ENCODE peak calls at places on chromosomes 16 and 17, in six cellular contexts. H is thoracic aorta, D is sigmoid colon, X is neural progenitor cell, N is adipocyte, Z is AG04450. W is an unnamed sample.
A peak's percentile ranks its signal among the peaks of the same experiment; 100 is the strongest.

GRCh38 chr17:71115669-71115972 is 946.3 kb downstream of the KCNJ2 start:
- DNase-seq in N (no peak), H (no peak), Z (no peak), X (no peak), D (no peak), W (peak; percentile 36)

GRCh38 chr16:71600822-71601221 is 23.9 kb upstream of the TAT start:
- DNase-seq in X (no peak), Z (no peak), N (no peak), D (no peak), H (no peak), W (no peak)

GRCh38 chr16:27879601-27880247 is 183.8 kb downstream of the GSG1L start:
- DNase-seq in Z (no peak), X (no peak), H (no peak), D (no peak), N (no peak), W (no peak)

GRCh38 chr17:74768069-74768762 is 7.9 kb downstream of the NAT9 start:
- DNase-seq in D (peak; percentile 81), X (no peak), H (peak; percentile 79), N (no peak), Z (no peak), W (peak; percentile 43)

GRCh38 chr16:75097941-75098897 is 18.4 kb downstream of the LDHD start:
- DNase-seq in N (no peak), H (no peak), X (no peak), D (no peak), Z (no peak), W (no peak)

GRCh38 chr16:15899538-15900100 is 11.2 kb upstream of the CEP20 start:
- DNase-seq in H (no peak), N (peak; percentile 57), X (no peak), Z (peak; percentile 66), D (no peak), W (peak; percentile 80)

GRCh38 chr17:54992797-54993639 is 24.5 kb downstream of the STXBP4 start:
- DNase-seq in X (peak; percentile 63), D (no peak), H (no peak), N (peak; percentile 81), Z (no peak), W (peak; percentile 76)

GRCh38 chr17:20026960-20027359 is 17.8 kb downstream of the SPECC1 start:
- DNase-seq in N (no peak), H (no peak), Z (no peak), D (no peak), X (no peak), W (no peak)

GRCh38 chr17:70916469-70916868 is 747.1 kb downstream of the KCNJ2 start:
- DNase-seq in N (no peak), D (no peak), H (no peak), X (no peak), Z (no peak), W (no peak)

GRCh38 chr17:75521951-75522727 is 3.4 kb upstream of the LLGL2 start:
- DNase-seq in N (no peak), X (no peak), D (no peak), H (no peak), Z (no peak), W (no peak)

GRCh38 chr16:14525021-14525420 is 105.0 kb downstream of the PARN start:
- DNase-seq in D (no peak), Z (no peak), X (no peak), N (no peak), H (no peak), W (no peak)

GRCh38 chr17:17035920-17036319 is 6.3 kb upstream of the MPRIP start:
- DNase-seq in D (no peak), H (no peak), Z (no peak), N (no peak), X (no peak), W (no peak)

GRCh38 chr16:69711115-69711740 is 15.1 kb downstream of the NQO1 start:
- DNase-seq in N (peak; percentile 26), X (no peak), H (peak; percentile 65), Z (peak; percentile 56), D (no peak), W (peak; percentile 78)

GRCh38 chr17:58273453-58274104 is 7.2 kb downstream of the MPO start:
- DNase-seq in Z (no peak), H (no peak), X (no peak), N (no peak), D (no peak), W (no peak)

GRCh38 chr16:28298511-28298878 is 6.2 kb downstream of the SBK1 start:
- DNase-seq in H (no peak), Z (no peak), X (peak; percentile 62), D (no peak), N (no peak), W (no peak)

GRCh38 chr16:65751622-65752598 is 614.6 kb upstream of the CDH5 start:
- DNase-seq in D (no peak), H (no peak), N (peak; percentile 13), X (no peak), Z (no peak), W (peak; percentile 34)

GRCh38 chr17:78748730-78749317 is 33.2 kb downstream of the CYTH1 start:
- DNase-seq in D (peak; percentile 85), Z (no peak), X (no peak), N (peak; percentile 58), H (no peak), W (peak; percentile 56)

GRCh38 chr17:4368341-4368740 is 1.9 kb upstream of the UBE2G1 start:
- DNase-seq in D (peak; percentile 39), H (no peak), N (no peak), Z (no peak), X (no peak), W (no peak)

GRCh38 chr16:3461120-3461519 is 17.6 kb downstream of the NAA60 start:
- DNase-seq in H (no peak), N (no peak), X (peak; percentile 68), Z (no peak), D (no peak), W (no peak)

GRCh38 chr17:75704963-75705875 is 16.0 kb upstream of the ITGB4 start:
- DNase-seq in D (no peak), Z (no peak), N (no peak), H (no peak), X (no peak), W (no peak)

GRCh38 chr17:27323538-27324212 is 29.8 kb downstream of the WSB1 start:
- DNase-seq in X (no peak), H (peak; percentile 21), N (peak; percentile 65), D (peak; percentile 86), Z (no peak), W (peak; percentile 79)

GRCh38 chr17:5758651-5759050 is 174.3 kb upstream of the NLRP1 start:
- DNase-seq in D (no peak), Z (no peak), H (no peak), X (peak; percentile 39), N (no peak), W (peak; percentile 59)

GRCh38 chr17:59300941-59301340 is 30.5 kb upstream of the YPEL2 start:
- DNase-seq in H (no peak), N (no peak), Z (no peak), D (no peak), X (no peak), W (no peak)

GRCh38 chr17:28745052-28745776 is 1.4 kb downstream of the TRAF4 start:
- DNase-seq in H (no peak), X (peak; percentile 85), N (peak; percentile 74), D (peak; percentile 83), Z (no peak), W (peak; percentile 76)

GRCh38 chr17:30369995-30370394 is 8.7 kb upstream of the CPD start:
- DNase-seq in H (no peak), X (no peak), D (no peak), Z (no peak), N (no peak), W (no peak)

GRCh38 chr17:45906237-45906636 is 11.9 kb downstream of the MAPT start:
- DNase-seq in N (no peak), X (no peak), Z (no peak), D (no peak), H (no peak), W (no peak)
- H3K4me3 ChIP-seq in N (no peak overlapping the region), X (no peak overlapping the region), Z (no peak overlapping the region), D (no peak overlapping the region), H (no peak overlapping the region), W (no peak overlapping the region)

GRCh38 chr17:41579484-41580243 is 7.0 kb downstream of the KRT14 start:
- DNase-seq in X (peak; percentile 91), H (peak; percentile 57), D (peak; percentile 69), N (peak; percentile 54), Z (peak; percentile 6), W (peak; percentile 82)
- H3K4me3 ChIP-seq in X (no peak overlapping the region), H (peak overlapping the region; percentile 60), D (no peak overlapping the region), N (no peak overlapping the region), Z (no peak overlapping the region), W (no peak overlapping the region)

GRCh38 chr16:55328611-55329569 is 4.9 kb downstream of the IRX6 start:
- DNase-seq in X (peak; percentile 41), N (no peak), Z (no peak), H (no peak), D (no peak), W (no peak)
- H3K4me3 ChIP-seq in X (peak overlapping the region; percentile 30), N (no peak overlapping the region), Z (no peak overlapping the region), H (no peak overlapping the region), D (no peak overlapping the region), W (no peak overlapping the region)

GRCh38 chr17:80790981-80791742 is 200.5 kb upstream of the CHMP6 start:
- DNase-seq in H (no peak), X (no peak), Z (no peak), N (peak; percentile 20), D (peak; percentile 8), W (peak; percentile 25)

GRCh38 chr17:80792373-80792781 is 199.3 kb upstream of the CHMP6 start:
- DNase-seq in Z (no peak), N (peak; percentile 28), H (no peak), X (no peak), D (peak; percentile 69), W (peak; percentile 80)

GRCh38 chr17:80790021-80790765 is 201.4 kb upstream of the CHMP6 start:
- DNase-seq in H (no peak), D (no peak), N (no peak), Z (no peak), X (no peak), W (peak; percentile 63)

GRCh38 chr17:80793421-80793820 is 198.2 kb upstream of the CHMP6 start:
- DNase-seq in N (no peak), D (peak; percentile 61), X (no peak), H (no peak), Z (no peak), W (peak; percentile 21)

DNA sequence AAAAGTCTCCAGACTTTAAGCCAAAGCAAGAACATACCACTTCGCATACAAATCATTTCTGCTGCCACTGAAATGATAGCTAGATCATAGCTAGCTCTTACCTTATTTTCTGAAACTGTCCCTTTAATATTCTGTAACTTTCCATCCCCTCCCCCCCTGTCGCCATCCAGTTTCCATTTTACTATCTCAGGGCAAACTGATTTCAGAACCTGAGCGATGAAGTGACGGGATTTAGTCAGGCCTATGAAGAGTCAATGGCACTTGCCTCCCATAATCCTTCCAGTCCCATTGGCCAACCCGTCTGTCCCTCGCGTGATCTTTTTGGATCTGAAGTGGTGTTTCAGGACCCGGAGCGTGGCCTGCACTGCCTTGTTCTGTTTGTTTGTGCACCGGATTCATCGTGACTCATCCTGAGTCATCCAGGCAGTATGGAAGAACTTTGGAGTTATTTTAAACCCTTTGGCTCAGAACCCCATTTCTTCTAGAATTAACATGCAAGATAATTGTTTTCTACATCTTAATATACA is 199.8 kb upstream of the CHMP6 start:
- DNase-seq in X (no peak), N (peak; percentile 96), Z (peak; percentile 89), D (peak; percentile 93), H (peak; percentile 77), W (peak; percentile 98)
- H3K4me3 ChIP-seq in X (no peak overlapping the region), N (peak overlapping the region; percentile 16), Z (no peak overlapping the region), D (no peak overlapping the region), H (peak overlapping the region; percentile 41), W (no peak overlapping the region)